ENCODE peak calls at places on chromosomes 6 and 20, in seven cellular contexts. K is SK-N-SH; U is PC-9; R is lower lobe of right lung; E is CD8-positive, alpha-beta T cell; W is A549; D is pancreas. Z is an unnamed sample.

GRCh38 chr20:57649617-57650015 is 29.4 kb upstream of the ZBP1 start:
- DNase-seq in U (no peak), R (peak; percentile 22), W (no peak), K (no peak), E (peak; percentile 8), D (no peak), Z (no peak)

GRCh38 chr6:39021779-39022178 is 26.8 kb upstream of the GLP1R start:
- DNase-seq in E (no peak), D (no peak), U (no peak), K (no peak), R (no peak), W (no peak), Z (no peak)

GRCh38 chr6:3061501-3061941 is 6.8 kb upstream of the RIPK1 start:
- DNase-seq in R (no peak), U (peak; percentile 92), D (no peak), E (no peak), W (no peak), K (no peak), Z (peak; percentile 98)

GRCh38 chr20:59583428-59584277 is 20.7 kb upstream of the PHACTR3 start:
- DNase-seq in U (no peak), D (peak; percentile 7), R (no peak), K (no peak), E (no peak), W (no peak), Z (no peak)

GRCh38 chr20:43194187-43194586 is 4.5 kb upstream of the PTPRT start:
- DNase-seq in E (no peak), K (no peak), W (no peak), U (no peak), R (no peak), D (no peak), Z (no peak)

GRCh38 chr6:118869350-118869749 is 24.6 kb upstream of the ASF1A start:
- DNase-seq in K (no peak), U (peak; percentile 46), E (no peak), R (no peak), W (no peak), D (no peak), Z (peak; percentile 49)

GRCh38 chr6:139765825-139766285 is 391.4 kb upstream of the CITED2 start:
- DNase-seq in D (no peak), E (no peak), U (peak; percentile 100), K (no peak), W (peak; percentile 41), R (no peak), Z (peak; percentile 48)

GRCh38 chr20:9609892-9610502 is 95.6 kb downstream of the LAMP5 start:
- DNase-seq in D (peak; percentile 27), U (peak; percentile 58), W (no peak), R (no peak), K (peak; percentile 32), E (peak; percentile 20), Z (peak; percentile 38)

GRCh38 chr6:92132446-92132845 is 1286.9 kb downstream of the EPHA7 start:
- DNase-seq in D (no peak), R (no peak), U (peak; percentile 72), W (no peak), K (no peak), E (no peak), Z (peak; percentile 80)

GRCh38 chr6:125924169-125924568 is 32.4 kb upstream of the HINT3 start:
- DNase-seq in K (no peak), E (no peak), W (no peak), D (no peak), R (no peak), U (peak; percentile 89), Z (peak; percentile 75)

GRCh38 chr20:34615477-34615876 is 57.0 kb downstream of the MAP1LC3A start:
- DNase-seq in U (no peak), R (no peak), E (no peak), K (no peak), D (no peak), W (no peak), Z (no peak)

GRCh38 chr20:63472159-63472811 is at the start of gene KCNQ2:
- DNase-seq in D (no peak), K (peak; percentile 87), R (no peak), E (no peak), U (no peak), W (no peak), Z (no peak)

GRCh38 chr6:39422273-39422672 is 99.8 kb upstream of the KCNK16 start:
- DNase-seq in E (no peak), D (no peak), W (no peak), K (no peak), U (no peak), R (no peak), Z (no peak)

GRCh38 chr20:8132632-8133587 is 844 bp downstream of the PLCB1 start:
- DNase-seq in W (no peak), R (peak; percentile 61), E (peak; percentile 13), D (peak; percentile 56), U (no peak), K (no peak), Z (peak; percentile 25)

GRCh38 chr20:62704341-62704948 is 4.2 kb upstream of the NTSR1 start:
- DNase-seq in U (peak; percentile 93), R (peak; percentile 80), K (peak; percentile 85), W (peak; percentile 65), E (no peak), D (peak; percentile 67), Z (peak; percentile 75)

GRCh38 chr20:38126146-38126912 is 38.7 kb downstream of the TGM2 start:
- DNase-seq in K (no peak), D (no peak), W (no peak), R (peak; percentile 47), U (peak; percentile 88), E (no peak), Z (no peak)

GRCh38 chr6:85081102-85081501 is 316.7 kb upstream of the TBX18 start:
- DNase-seq in R (no peak), E (no peak), U (no peak), W (no peak), D (no peak), K (no peak), Z (no peak)

GRCh38 chr6:92479821-92480220 is 939.5 kb downstream of the EPHA7 start:
- DNase-seq in R (no peak), K (no peak), U (no peak), D (no peak), E (no peak), W (no peak), Z (no peak)

GRCh38 chr6:34661379-34661778 is 35.2 kb downstream of the ILRUN start:
- DNase-seq in E (no peak), W (no peak), R (no peak), D (no peak), K (no peak), U (no peak), Z (no peak)

GRCh38 chr6:149929422-149929821 is 6.5 kb upstream of the RAET1G start:
- DNase-seq in W (no peak), U (no peak), D (no peak), K (no peak), R (no peak), E (no peak), Z (no peak)
- TF ChIP-seq CTCF in W (no peak), U (peak; percentile 53), D (no peak), K (peak; percentile 41), R (peak; percentile 29), E (peak; percentile 45), Z (peak; percentile 58)

GRCh38 chr6:31557443-31558317 is 10.3 kb downstream of the NFKBIL1 start:
- DNase-seq in U (no peak), D (no peak), E (no peak), K (no peak), R (no peak), W (no peak), Z (no peak)

GRCh38 chr6:31558318-31558625 is 10.9 kb downstream of the NFKBIL1 start:
- DNase-seq in K (no peak), E (no peak), U (no peak), R (no peak), D (no peak), W (no peak), Z (no peak)

GRCh38 chr6:31559606-31559957 is 12.2 kb downstream of the NFKBIL1 start:
- DNase-seq in U (no peak), E (no peak), W (no peak), R (no peak), K (no peak), D (no peak), Z (no peak)

GRCh38 chr6:31558631-31559500 is 11.5 kb downstream of the NFKBIL1 start:
- DNase-seq in U (no peak), K (no peak), E (peak; percentile 66), W (no peak), D (no peak), R (peak; percentile 64), Z (no peak)

GRCh38 chr6:31556312-31556711 is 8.9 kb downstream of the NFKBIL1 start:
- DNase-seq in E (no peak), D (no peak), W (no peak), U (no peak), R (no peak), K (no peak), Z (no peak)
- H3K4me1 ChIP-seq in E (peaks cover 52% of the 10 kb centered on the region), D (peaks cover 7% of the 10 kb centered on the region), W (peaks cover 24% of the 10 kb centered on the region), U (peaks cover 15% of the 10 kb centered on the region), R (peaks cover 54% of the 10 kb centered on the region), K (no peaks in the 10 kb centered on the region), Z (peaks cover 10% of the 10 kb centered on the region)

DNA sequence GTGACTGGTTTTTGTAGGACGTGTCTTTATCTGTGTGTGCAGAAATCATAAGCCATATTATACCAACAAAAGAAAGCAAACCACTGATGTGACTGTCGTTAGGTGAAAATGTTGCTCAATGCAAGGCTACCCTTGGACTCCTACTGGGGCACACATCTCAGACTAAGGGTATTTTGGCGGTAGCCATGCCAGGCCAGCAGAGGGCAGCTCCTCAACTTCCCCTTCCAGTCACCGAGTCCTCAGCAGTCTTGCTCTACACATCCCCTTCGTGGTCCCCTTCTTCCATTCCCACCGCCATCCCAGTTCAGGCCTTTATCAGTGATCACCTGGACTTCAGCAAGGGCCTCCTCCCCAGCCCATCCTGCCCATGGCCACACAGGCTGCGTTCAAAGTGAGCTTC is 113.7 kb upstream of the GGTLC1 start:
- DNase-seq in W (peak; percentile 25), D (no peak), K (no peak), R (no peak), E (peak; percentile 12), U (peak; percentile 54), Z (peak; percentile 22)
- TF ChIP-seq CTCF in W (peak; percentile 51), D (no peak), K (peak; percentile 47), R (peak; percentile 26), E (no peak), U (peak; percentile 64), Z (peak; percentile 40)

GRCh38 chr20:2140561-2140960 is 38.9 kb downstream of the STK35 start:
- DNase-seq in U (no peak), E (no peak), R (no peak), D (peak; percentile 7), W (no peak), K (no peak), Z (no peak)

GRCh38 chr20:2137552-2138201 is 36.0 kb downstream of the STK35 start:
- DNase-seq in W (no peak), U (no peak), K (no peak), D (no peak), E (no peak), R (no peak), Z (no peak)

GRCh38 chr20:2139736-2140135 is 38.1 kb downstream of the STK35 start:
- DNase-seq in W (no peak), K (no peak), U (no peak), D (no peak), E (no peak), R (no peak), Z (no peak)

GRCh38 chr20:2141592-2142575 is 40.3 kb downstream of the STK35 start:
- DNase-seq in U (no peak), R (no peak), K (no peak), E (no peak), W (no peak), D (no peak), Z (no peak)

DNA sequence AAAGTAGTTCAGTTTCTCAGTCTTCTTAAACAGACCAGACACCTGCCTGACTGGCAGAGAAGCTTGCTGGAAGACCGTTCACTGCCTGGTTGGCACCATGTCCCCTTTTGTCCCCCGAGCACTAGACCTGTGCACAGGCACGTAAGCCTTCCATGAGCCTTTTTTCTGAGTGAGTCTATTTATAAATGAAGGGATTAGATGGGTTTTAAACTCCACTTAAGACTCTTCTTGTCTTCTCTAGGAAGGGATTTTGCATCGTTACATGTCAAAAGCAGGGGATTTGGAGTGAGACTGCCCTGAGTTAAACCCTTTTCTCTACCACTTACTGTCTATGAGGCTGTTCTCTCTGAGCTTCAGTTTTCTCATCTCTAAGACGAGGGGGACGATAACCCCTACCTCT is 37.6 kb downstream of the STK35 start:
- DNase-seq in E (no peak), W (no peak), U (no peak), D (no peak), K (no peak), R (no peak), Z (no peak)
- H3K4me1 ChIP-seq in E (no peaks in the 10 kb centered on the region), W (no peaks in the 10 kb centered on the region), U (peaks cover 6% of the 10 kb centered on the region), D (no peaks in the 10 kb centered on the region), K (peaks cover 10% of the 10 kb centered on the region), R (peaks cover 31% of the 10 kb centered on the region), Z (no peaks in the 10 kb centered on the region)

Z was measured in foreskin keratinocyte.